ENCODE peak calls at places on chromosomes 13 and 19, in five cellular contexts. One of them, this sample, is unnamed.

GRCh38 chr19:5801796-5802616 is 2.9 kb upstream of the NRTN start:
- DNase-seq in GM23338: peak; percentile 97
- DNase-seq in mesendoderm: peak; percentile 88
- DNase-seq in aorta: no peak
- DNase-seq in HAP-1: no peak
- DNase-seq in this sample: no peak

GRCh38 chr19:48493718-48494515 is 17.7 kb downstream of the LMTK3 start:
- DNase-seq in GM23338: peak; percentile 15
- DNase-seq in mesendoderm: no peak
- DNase-seq in aorta: no peak
- DNase-seq in HAP-1: no peak
- DNase-seq in this sample: no peak

GRCh38 chr19:55383789-55384575 is at the start of gene TMEM238:
- DNase-seq in GM23338: peak; percentile 90
- DNase-seq in mesendoderm: peak; percentile 78
- DNase-seq in aorta: peak; percentile 86
- DNase-seq in HAP-1: peak; percentile 51
- DNase-seq in this sample: no peak

GRCh38 chr13:43804461-43805070 is 17.8 kb upstream of the ENOX1 start:
- DNase-seq in GM23338: peak; percentile 80
- DNase-seq in mesendoderm: peak; percentile 53
- DNase-seq in aorta: no peak
- DNase-seq in HAP-1: peak; percentile 68
- DNase-seq in this sample: no peak

GRCh38 chr19:6412111-6412999 is 12.3 kb downstream of the KHSRP start:
- DNase-seq in GM23338: peak; percentile 91
- DNase-seq in mesendoderm: peak; percentile 67
- DNase-seq in aorta: no peak
- DNase-seq in HAP-1: no peak
- DNase-seq in this sample: peak; percentile 63

GRCh38 chr13:45335397-45336024 is 5.5 kb downstream of the TPT1 start:
- DNase-seq in GM23338: no peak
- DNase-seq in mesendoderm: no peak
- DNase-seq in aorta: no peak
- DNase-seq in HAP-1: no peak
- DNase-seq in this sample: no peak

GRCh38 chr19:7874080-7874856 is at the start of gene PRR36:
- DNase-seq in GM23338: peak; percentile 91
- DNase-seq in mesendoderm: peak; percentile 71
- DNase-seq in aorta: no peak
- DNase-seq in HAP-1: peak; percentile 59
- DNase-seq in this sample: no peak

GRCh38 chr13:89515948-89516347 is 1831.5 kb upstream of the MIR17HG start:
- DNase-seq in GM23338: no peak
- DNase-seq in mesendoderm: no peak
- DNase-seq in aorta: no peak
- DNase-seq in HAP-1: no peak
- DNase-seq in this sample: no peak

GRCh38 chr19:49363265-49364082 is at the start of gene DKKL1:
- DNase-seq in GM23338: peak; percentile 100
- DNase-seq in mesendoderm: peak; percentile 100
- DNase-seq in aorta: peak; percentile 100
- DNase-seq in HAP-1: peak; percentile 93
- DNase-seq in this sample: peak; percentile 96

GRCh38 chr13:50319603-50320296 is 304.5 kb downstream of the KCNRG start:
- DNase-seq in GM23338: no peak
- DNase-seq in mesendoderm: no peak
- DNase-seq in aorta: no peak
- DNase-seq in HAP-1: no peak
- DNase-seq in this sample: no peak

GRCh38 chr19:18507021-18507726 is 14.7 kb downstream of the ELL start:
- DNase-seq in GM23338: no peak
- DNase-seq in mesendoderm: no peak
- DNase-seq in aorta: no peak
- DNase-seq in HAP-1: no peak
- DNase-seq in this sample: no peak

GRCh38 chr13:40673061-40673397 is 6.6 kb upstream of the FOXO1 start:
- DNase-seq in GM23338: no peak
- DNase-seq in mesendoderm: no peak
- DNase-seq in aorta: no peak
- DNase-seq in HAP-1: no peak
- DNase-seq in this sample: no peak

GRCh38 chr19:49921871-49922755 is 6.9 kb upstream of the ATF5 start:
- DNase-seq in GM23338: no peak
- DNase-seq in mesendoderm: no peak
- DNase-seq in aorta: no peak
- DNase-seq in HAP-1: no peak
- DNase-seq in this sample: no peak

GRCh38 chr13:66353664-66354063 is 876.5 kb downstream of the PCDH9 start:
- DNase-seq in GM23338: no peak
- DNase-seq in mesendoderm: no peak
- DNase-seq in aorta: no peak
- DNase-seq in HAP-1: no peak
- DNase-seq in this sample: no peak

GRCh38 chr19:39852882-39853281 is 6.7 kb upstream of the FBL start:
- DNase-seq in GM23338: no peak
- DNase-seq in mesendoderm: no peak
- DNase-seq in aorta: no peak
- DNase-seq in HAP-1: no peak
- DNase-seq in this sample: no peak

GRCh38 chr19:42657551-42657950 is 62.8 kb upstream of the CEACAM8 start:
- DNase-seq in GM23338: no peak
- DNase-seq in mesendoderm: no peak
- DNase-seq in aorta: no peak
- DNase-seq in HAP-1: no peak
- DNase-seq in this sample: no peak

DNA sequence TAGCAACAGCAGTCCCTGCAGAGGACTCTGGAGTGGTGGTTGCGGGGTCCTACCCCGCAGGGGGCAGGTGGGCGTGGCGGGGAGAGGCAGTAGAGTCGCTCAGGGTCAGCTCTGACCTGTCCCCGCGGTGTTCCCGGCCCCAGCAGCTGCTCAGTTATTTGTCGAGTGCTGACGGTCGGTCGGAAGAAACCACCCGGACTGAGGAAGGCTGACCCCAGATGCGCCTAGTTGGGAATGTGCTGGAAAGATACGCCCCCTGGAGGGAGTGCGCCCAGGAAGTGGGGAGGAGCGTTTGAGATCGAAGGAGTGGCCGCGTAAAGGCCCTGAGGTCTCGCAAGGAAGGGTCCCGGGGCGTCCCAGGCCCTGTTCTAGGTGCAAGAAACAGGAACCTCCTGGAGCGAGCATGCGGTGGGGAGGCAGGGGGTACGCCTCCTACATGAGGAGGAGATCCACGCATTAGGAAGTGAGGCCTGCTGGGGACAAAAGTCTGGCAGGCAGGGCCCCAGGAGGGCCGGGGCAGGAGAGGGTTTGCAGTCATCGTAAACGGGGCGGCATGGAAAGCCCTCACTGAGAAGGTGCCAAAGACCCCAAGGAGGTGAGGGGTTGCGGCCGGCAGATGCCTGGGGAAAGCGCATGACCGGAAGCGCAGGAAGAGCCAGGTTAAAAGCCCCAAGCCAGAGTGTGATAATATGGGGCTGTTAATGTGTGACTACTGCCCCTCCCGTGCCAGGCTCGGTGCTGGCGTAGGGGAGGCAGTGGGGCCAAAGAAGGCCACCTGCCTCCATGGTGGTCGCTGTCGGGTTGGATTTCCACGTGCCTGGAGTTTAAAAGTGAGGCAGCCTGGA is 9.1 kb downstream of the CCDC8 start:
- DNase-seq in GM23338: peak; percentile 70
- DNase-seq in mesendoderm: peak; percentile 82
- DNase-seq in aorta: peak; percentile 85
- DNase-seq in HAP-1: peak; percentile 66
- DNase-seq in this sample: no peak
- H3K4me3 ChIP-seq in GM23338: peak overlapping the region; percentile 69
- H3K4me3 ChIP-seq in mesendoderm: peak overlapping the region; percentile 22
- H3K4me3 ChIP-seq in aorta: peak overlapping the region; percentile 21
- H3K4me3 ChIP-seq in HAP-1: peak overlapping the region; percentile 40
- H3K4me3 ChIP-seq in this sample: peak overlapping the region; percentile 5

DNA sequence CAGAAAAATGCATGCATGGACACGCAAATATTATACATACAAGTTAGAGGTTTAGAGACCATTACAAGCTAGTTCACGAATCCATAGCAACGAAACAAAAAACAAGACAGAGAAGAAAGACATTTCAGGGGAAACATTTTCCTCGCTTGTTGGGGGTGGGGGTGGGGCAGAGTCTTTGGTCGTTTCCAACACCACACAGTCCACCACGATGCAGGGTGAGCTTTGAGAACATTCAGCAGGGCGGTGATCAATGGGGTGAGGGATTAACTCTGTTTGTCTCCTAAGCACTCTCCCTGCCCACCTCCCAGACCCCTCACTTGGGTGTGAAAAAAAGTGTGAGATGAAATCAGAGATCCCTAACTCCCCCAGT is 631 bp downstream of the OXGR1 start:
- DNase-seq in GM23338: peak; percentile 39
- DNase-seq in mesendoderm: peak; percentile 43
- DNase-seq in aorta: no peak
- DNase-seq in HAP-1: no peak
- DNase-seq in this sample: no peak
- H3K27me3 ChIP-seq in GM23338: peaks cover 66% of the 10 kb centered on the region
- H3K27me3 ChIP-seq in mesendoderm: peaks cover 10% of the 10 kb centered on the region
- H3K27me3 ChIP-seq in aorta: no peaks in the 10 kb centered on the region
- H3K27me3 ChIP-seq in HAP-1: peaks cover 9% of the 10 kb centered on the region
- H3K27me3 ChIP-seq in this sample: peaks cover 26% of the 10 kb centered on the region

GRCh38 chr19:2084993-2085720 is 11.0 kb downstream of the MOB3A start:
- DNase-seq in GM23338: no peak
- DNase-seq in mesendoderm: no peak
- DNase-seq in aorta: peak; percentile 85
- DNase-seq in HAP-1: no peak
- DNase-seq in this sample: no peak
- H3K4me1 ChIP-seq in GM23338: peaks cover 5% of the 10 kb centered on the region
- H3K4me1 ChIP-seq in mesendoderm: peaks cover 2% of the 10 kb centered on the region
- H3K4me1 ChIP-seq in aorta: no peaks in the 10 kb centered on the region
- H3K4me1 ChIP-seq in HAP-1: no peaks in the 10 kb centered on the region
- H3K4me1 ChIP-seq in this sample: peaks cover under 1% of the 10 kb centered on the region

GRCh38 chr19:15551183-15552004 is 43.1 kb downstream of the CYP4F22 start:
- DNase-seq in GM23338: peak; percentile 91
- DNase-seq in mesendoderm: peak; percentile 23
- DNase-seq in aorta: peak; percentile 78
- DNase-seq in HAP-1: peak; percentile 4
- DNase-seq in this sample: no peak
- H3K4me3 ChIP-seq in GM23338: peak overlapping the region; percentile 50
- H3K4me3 ChIP-seq in mesendoderm: no peak overlapping the region
- H3K4me3 ChIP-seq in aorta: no peak overlapping the region
- H3K4me3 ChIP-seq in HAP-1: peak overlapping the region; percentile 26
- H3K4me3 ChIP-seq in this sample: no peak overlapping the region

GRCh38 chr13:91399189-91400093 is 1.0 kb downstream of the GPC5 start:
- DNase-seq in GM23338: peak; percentile 43
- DNase-seq in mesendoderm: no peak
- DNase-seq in aorta: peak; percentile 64
- DNase-seq in HAP-1: no peak
- DNase-seq in this sample: no peak
- H3K27me3 ChIP-seq in GM23338: peaks cover 56% of the 10 kb centered on the region
- H3K27me3 ChIP-seq in mesendoderm: peaks cover 16% of the 10 kb centered on the region
- H3K27me3 ChIP-seq in aorta: no peaks in the 10 kb centered on the region
- H3K27me3 ChIP-seq in HAP-1: peaks cover 43% of the 10 kb centered on the region
- H3K27me3 ChIP-seq in this sample: peaks cover 18% of the 10 kb centered on the region

DNA sequence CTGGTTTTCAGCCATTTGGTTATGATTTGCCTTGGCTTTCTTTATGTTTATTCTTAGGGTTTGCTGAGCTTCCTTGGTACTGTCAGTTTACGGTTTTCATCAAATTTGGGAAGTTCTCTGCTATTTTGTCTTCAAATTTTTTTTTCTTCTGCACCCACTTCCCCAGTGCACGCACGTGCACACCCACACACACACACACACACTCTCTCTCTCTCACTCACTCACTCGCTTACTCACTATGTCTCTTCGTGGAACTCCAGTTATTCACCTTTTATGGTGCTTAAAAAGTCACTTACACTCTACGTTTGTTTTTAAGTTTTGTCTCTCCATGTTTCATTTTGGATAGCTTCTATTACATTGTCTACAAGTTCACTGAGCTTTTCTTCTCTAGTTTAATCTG is 7.1 kb downstream of the AKAP11 start:
- DNase-seq in GM23338: no peak
- DNase-seq in mesendoderm: no peak
- DNase-seq in aorta: no peak
- DNase-seq in HAP-1: no peak
- DNase-seq in this sample: no peak
- H3K4me1 ChIP-seq in GM23338: peaks cover 39% of the 10 kb centered on the region
- H3K4me1 ChIP-seq in mesendoderm: peaks cover 3% of the 10 kb centered on the region
- H3K4me1 ChIP-seq in aorta: peaks cover 7% of the 10 kb centered on the region
- H3K4me1 ChIP-seq in HAP-1: peaks cover 34% of the 10 kb centered on the region
- H3K4me1 ChIP-seq in this sample: no peaks in the 10 kb centered on the region

DNA sequence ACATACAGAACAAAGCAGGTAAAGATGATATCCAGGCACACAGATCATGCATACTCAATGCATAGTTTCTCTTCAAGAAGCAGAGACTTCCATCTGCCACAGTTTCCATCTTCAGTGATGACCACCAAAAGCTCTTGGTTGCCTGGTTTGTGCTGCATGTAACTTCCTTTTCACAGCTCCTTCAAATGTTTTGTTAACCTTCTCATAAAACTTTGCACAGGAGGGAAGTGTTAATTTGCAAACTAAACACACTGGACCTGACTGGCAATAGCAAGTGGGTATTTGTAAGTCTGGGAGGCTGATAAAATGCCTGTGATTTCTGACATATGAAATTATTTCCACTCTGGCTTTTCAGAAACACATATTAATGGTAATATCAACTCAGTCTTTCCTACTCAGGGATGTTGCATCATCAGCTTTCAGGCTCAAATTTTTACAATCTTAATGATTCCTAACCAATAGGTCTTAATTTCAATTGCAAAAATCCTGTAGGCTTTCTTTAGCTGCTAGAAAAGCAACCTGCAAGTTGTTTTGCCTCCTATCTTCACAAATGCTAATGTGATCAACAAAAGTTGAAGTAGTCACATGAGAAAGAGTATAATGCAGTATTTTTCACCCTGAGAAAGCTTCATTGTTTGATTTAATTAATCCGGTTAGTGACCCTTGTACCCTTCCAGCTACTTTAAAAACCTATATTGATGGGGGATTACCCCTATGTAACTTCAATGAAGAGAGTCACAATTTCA is 575.6 kb downstream of the DIAPH3 start:
- DNase-seq in GM23338: peak; percentile 54
- DNase-seq in mesendoderm: no peak
- DNase-seq in aorta: no peak
- DNase-seq in HAP-1: peak; percentile 97
- DNase-seq in this sample: no peak
- H3K4me3 ChIP-seq in GM23338: peak overlapping the region; percentile 8
- H3K4me3 ChIP-seq in mesendoderm: no peak overlapping the region
- H3K4me3 ChIP-seq in aorta: no peak overlapping the region
- H3K4me3 ChIP-seq in HAP-1: no peak overlapping the region
- H3K4me3 ChIP-seq in this sample: no peak overlapping the region

GRCh38 chr19:47421844-47422395 is 2.6 kb upstream of the MEIS3 start:
- DNase-seq in GM23338: peak; percentile 69
- DNase-seq in mesendoderm: peak; percentile 78
- DNase-seq in aorta: no peak
- DNase-seq in HAP-1: no peak
- DNase-seq in this sample: no peak
- H3K27me3 ChIP-seq in GM23338: peaks cover 91% of the 10 kb centered on the region
- H3K27me3 ChIP-seq in mesendoderm: no peaks in the 10 kb centered on the region
- H3K27me3 ChIP-seq in aorta: peaks cover 2% of the 10 kb centered on the region
- H3K27me3 ChIP-seq in HAP-1: peaks cover 48% of the 10 kb centered on the region
- H3K27me3 ChIP-seq in this sample: peaks cover 44% of the 10 kb centered on the region